ENCODE peak calls at places on chromosomes 12 and 14, in nine cellular contexts. One of them, this sample, is unnamed.

GRCh38 chr12:121038861-121039654 is at the start of gene OASL:
- DNase-seq in cardiac fibroblast: peak
- DNase-seq in right atrium auricular region: no peak
- DNase-seq in H1: no peak
- DNase-seq in body of pancreas: peak
- DNase-seq in neuronal stem cell: no peak
- DNase-seq in NT2/D1: no peak
- DNase-seq in CD8-positive, alpha-beta memory T cell: peak
- DNase-seq in BE2C: no peak
- DNase-seq in this sample: no peak

GRCh38 chr12:20527396-20528154 is 159.2 kb downstream of the PDE3A start:
- DNase-seq in cardiac fibroblast: peak
- DNase-seq in H1: no peak
- DNase-seq in body of pancreas: no peak
- DNase-seq in NT2/D1: no peak
- DNase-seq in right atrium auricular region: no peak
- DNase-seq in neuronal stem cell: no peak
- DNase-seq in BE2C: no peak
- DNase-seq in CD8-positive, alpha-beta memory T cell: no peak
- DNase-seq in this sample: no peak

GRCh38 chr12:66235626-66236281 is 46.7 kb downstream of the IRAK3 start:
- DNase-seq in right atrium auricular region: no peak
- DNase-seq in BE2C: no peak
- DNase-seq in neuronal stem cell: no peak
- DNase-seq in cardiac fibroblast: peak
- DNase-seq in H1: no peak
- DNase-seq in body of pancreas: no peak
- DNase-seq in NT2/D1: no peak
- DNase-seq in CD8-positive, alpha-beta memory T cell: no peak
- DNase-seq in this sample: no peak

GRCh38 chr12:32558941-32559340 is 120.2 kb upstream of the DNM1L start:
- DNase-seq in BE2C: no peak
- DNase-seq in body of pancreas: no peak
- DNase-seq in CD8-positive, alpha-beta memory T cell: no peak
- DNase-seq in right atrium auricular region: no peak
- DNase-seq in H1: no peak
- DNase-seq in cardiac fibroblast: peak
- DNase-seq in neuronal stem cell: no peak
- DNase-seq in NT2/D1: no peak
- DNase-seq in this sample: no peak

GRCh38 chr12:22406622-22407021 is 72.1 kb upstream of the ST8SIA1 start:
- DNase-seq in NT2/D1: no peak
- DNase-seq in body of pancreas: no peak
- DNase-seq in neuronal stem cell: no peak
- DNase-seq in BE2C: no peak
- DNase-seq in right atrium auricular region: no peak
- DNase-seq in H1: no peak
- DNase-seq in CD8-positive, alpha-beta memory T cell: no peak
- DNase-seq in cardiac fibroblast: no peak
- DNase-seq in this sample: no peak

GRCh38 chr12:107352347-107353081 is 259.2 kb upstream of the CRY1 start:
- DNase-seq in right atrium auricular region: no peak
- DNase-seq in NT2/D1: no peak
- DNase-seq in H1: no peak
- DNase-seq in CD8-positive, alpha-beta memory T cell: no peak
- DNase-seq in neuronal stem cell: no peak
- DNase-seq in BE2C: no peak
- DNase-seq in cardiac fibroblast: no peak
- DNase-seq in body of pancreas: no peak
- DNase-seq in this sample: no peak

GRCh38 chr12:131129839-131130238 is 176.1 kb downstream of the ADGRD1 start:
- DNase-seq in NT2/D1: no peak
- DNase-seq in cardiac fibroblast: no peak
- DNase-seq in CD8-positive, alpha-beta memory T cell: peak
- DNase-seq in BE2C: peak
- DNase-seq in right atrium auricular region: no peak
- DNase-seq in neuronal stem cell: no peak
- DNase-seq in H1: no peak
- DNase-seq in body of pancreas: no peak
- DNase-seq in this sample: no peak

GRCh38 chr12:12683298-12683697 is 12.7 kb downstream of the GPR19 start:
- DNase-seq in cardiac fibroblast: no peak
- DNase-seq in neuronal stem cell: no peak
- DNase-seq in NT2/D1: no peak
- DNase-seq in body of pancreas: no peak
- DNase-seq in right atrium auricular region: no peak
- DNase-seq in H1: no peak
- DNase-seq in BE2C: no peak
- DNase-seq in CD8-positive, alpha-beta memory T cell: no peak
- DNase-seq in this sample: no peak

GRCh38 chr14:61491876-61492440 is 170.6 kb downstream of the PRKCH start:
- DNase-seq in body of pancreas: no peak
- DNase-seq in BE2C: no peak
- DNase-seq in neuronal stem cell: no peak
- DNase-seq in right atrium auricular region: no peak
- DNase-seq in CD8-positive, alpha-beta memory T cell: no peak
- DNase-seq in NT2/D1: no peak
- DNase-seq in cardiac fibroblast: no peak
- DNase-seq in H1: no peak
- DNase-seq in this sample: no peak

GRCh38 chr12:78799679-78800078 is 64.9 kb upstream of the SYT1 start:
- DNase-seq in neuronal stem cell: no peak
- DNase-seq in CD8-positive, alpha-beta memory T cell: no peak
- DNase-seq in cardiac fibroblast: no peak
- DNase-seq in NT2/D1: no peak
- DNase-seq in H1: no peak
- DNase-seq in body of pancreas: no peak
- DNase-seq in BE2C: peak
- DNase-seq in right atrium auricular region: no peak
- DNase-seq in this sample: no peak

GRCh38 chr14:59251811-59252771 is 63.6 kb downstream of the DAAM1 start:
- DNase-seq in H1: no peak
- DNase-seq in neuronal stem cell: no peak
- DNase-seq in CD8-positive, alpha-beta memory T cell: no peak
- DNase-seq in NT2/D1: no peak
- DNase-seq in cardiac fibroblast: peak
- DNase-seq in right atrium auricular region: no peak
- DNase-seq in BE2C: no peak
- DNase-seq in body of pancreas: no peak
- DNase-seq in this sample: no peak

DNA sequence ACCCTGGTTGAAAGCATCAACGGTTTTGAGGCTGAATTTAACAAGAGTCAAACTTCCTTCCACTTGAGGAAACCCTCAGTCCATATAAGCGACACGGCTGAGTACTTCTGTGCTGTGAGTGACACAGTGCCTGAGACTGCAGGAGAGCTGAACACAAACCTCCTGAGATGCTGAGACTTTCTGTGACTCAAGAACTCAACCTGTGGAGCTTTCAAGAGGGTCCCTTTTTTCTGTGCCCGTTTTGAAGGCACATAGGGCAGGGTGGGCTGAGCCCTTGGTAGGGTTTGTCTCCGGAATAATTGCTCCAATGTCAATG is 305.3 kb upstream of the OR4E1 start:
- DNase-seq in body of pancreas: no peak
- DNase-seq in CD8-positive, alpha-beta memory T cell: no peak
- DNase-seq in NT2/D1: no peak
- DNase-seq in neuronal stem cell: no peak
- DNase-seq in H1: no peak
- DNase-seq in BE2C: no peak
- DNase-seq in right atrium auricular region: no peak
- DNase-seq in cardiac fibroblast: no peak
- DNase-seq in this sample: no peak
- H3K4me3 ChIP-seq in body of pancreas: no peak
- H3K4me3 ChIP-seq in CD8-positive, alpha-beta memory T cell: peak
- H3K4me3 ChIP-seq in NT2/D1: no peak
- H3K4me3 ChIP-seq in neuronal stem cell: no peak
- H3K4me3 ChIP-seq in H1: no peak
- H3K4me3 ChIP-seq in BE2C: no peak
- H3K4me3 ChIP-seq in right atrium auricular region: no peak
- H3K4me3 ChIP-seq in cardiac fibroblast: no peak
- H3K4me3 ChIP-seq in this sample: no peak

DNA sequence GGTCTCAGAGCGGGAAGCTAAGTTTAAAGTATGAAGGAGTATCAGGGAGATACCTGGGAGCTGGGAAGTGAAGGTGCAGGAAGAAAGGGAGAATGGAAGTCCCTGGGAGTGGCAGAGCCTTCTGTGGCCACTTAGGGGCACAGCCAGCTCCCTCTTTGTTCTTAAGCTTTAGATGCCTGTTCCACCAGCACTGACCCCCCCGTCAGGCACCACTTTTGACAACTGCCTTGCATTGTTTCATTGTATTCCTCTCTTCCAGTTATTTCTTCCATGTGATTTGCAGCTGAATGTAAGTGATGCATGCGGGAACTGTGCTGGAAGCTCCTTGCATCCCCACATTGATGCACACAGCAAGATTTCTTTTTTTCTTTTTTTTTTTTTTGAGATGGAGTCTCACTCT is 2.6 kb downstream of the GALNT16 start:
- DNase-seq in NT2/D1: no peak
- DNase-seq in right atrium auricular region: no peak
- DNase-seq in CD8-positive, alpha-beta memory T cell: no peak
- DNase-seq in body of pancreas: no peak
- DNase-seq in cardiac fibroblast: no peak
- DNase-seq in neuronal stem cell: no peak
- DNase-seq in H1: no peak
- DNase-seq in BE2C: no peak
- DNase-seq in this sample: no peak
- H3K4me3 ChIP-seq in NT2/D1: no peak
- H3K4me3 ChIP-seq in right atrium auricular region: no peak
- H3K4me3 ChIP-seq in CD8-positive, alpha-beta memory T cell: no peak
- H3K4me3 ChIP-seq in body of pancreas: no peak
- H3K4me3 ChIP-seq in cardiac fibroblast: no peak
- H3K4me3 ChIP-seq in neuronal stem cell: no peak
- H3K4me3 ChIP-seq in H1: no peak
- H3K4me3 ChIP-seq in BE2C: no peak
- H3K4me3 ChIP-seq in this sample: no peak

DNA sequence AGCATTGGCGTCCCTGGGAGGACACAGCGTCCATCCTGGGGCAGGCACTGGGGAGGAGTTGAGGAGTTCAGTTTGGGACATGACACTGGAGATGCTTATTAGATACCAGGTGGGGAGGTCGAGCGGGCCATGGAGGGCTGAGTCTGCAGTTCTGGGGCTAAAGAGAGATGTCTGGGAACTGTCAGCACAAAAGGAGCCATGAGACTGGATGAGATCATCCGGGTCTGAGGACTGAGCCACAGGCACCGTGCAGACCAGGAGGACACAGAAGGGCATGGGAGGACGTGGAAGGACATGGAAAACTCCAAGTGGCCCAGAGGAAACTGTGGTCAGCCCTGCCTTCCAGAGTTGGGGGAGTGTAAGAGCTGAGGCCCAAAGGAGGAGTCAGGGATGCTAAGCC is 92.6 kb downstream of the LGMN start:
- DNase-seq in body of pancreas: no peak
- DNase-seq in CD8-positive, alpha-beta memory T cell: peak
- DNase-seq in neuronal stem cell: no peak
- DNase-seq in H1: no peak
- DNase-seq in right atrium auricular region: no peak
- DNase-seq in NT2/D1: no peak
- DNase-seq in cardiac fibroblast: no peak
- DNase-seq in BE2C: no peak
- DNase-seq in this sample: no peak
- H3K4me3 ChIP-seq in body of pancreas: no peak
- H3K4me3 ChIP-seq in CD8-positive, alpha-beta memory T cell: peak
- H3K4me3 ChIP-seq in neuronal stem cell: no peak
- H3K4me3 ChIP-seq in H1: no peak
- H3K4me3 ChIP-seq in right atrium auricular region: no peak
- H3K4me3 ChIP-seq in NT2/D1: no peak
- H3K4me3 ChIP-seq in cardiac fibroblast: no peak
- H3K4me3 ChIP-seq in BE2C: no peak
- H3K4me3 ChIP-seq in this sample: no peak

GRCh38 chr12:87074801-87075200 is 818.6 kb upstream of the MGAT4C start:
- DNase-seq in neuronal stem cell: no peak
- DNase-seq in BE2C: no peak
- DNase-seq in right atrium auricular region: no peak
- DNase-seq in body of pancreas: no peak
- DNase-seq in CD8-positive, alpha-beta memory T cell: no peak
- DNase-seq in cardiac fibroblast: no peak
- DNase-seq in H1: no peak
- DNase-seq in NT2/D1: no peak
- DNase-seq in this sample: no peak
- H3K4me3 ChIP-seq in neuronal stem cell: no peak
- H3K4me3 ChIP-seq in BE2C: no peak
- H3K4me3 ChIP-seq in right atrium auricular region: no peak
- H3K4me3 ChIP-seq in body of pancreas: no peak
- H3K4me3 ChIP-seq in CD8-positive, alpha-beta memory T cell: no peak
- H3K4me3 ChIP-seq in cardiac fibroblast: no peak
- H3K4me3 ChIP-seq in H1: no peak
- H3K4me3 ChIP-seq in NT2/D1: no peak
- H3K4me3 ChIP-seq in this sample: no peak

DNA sequence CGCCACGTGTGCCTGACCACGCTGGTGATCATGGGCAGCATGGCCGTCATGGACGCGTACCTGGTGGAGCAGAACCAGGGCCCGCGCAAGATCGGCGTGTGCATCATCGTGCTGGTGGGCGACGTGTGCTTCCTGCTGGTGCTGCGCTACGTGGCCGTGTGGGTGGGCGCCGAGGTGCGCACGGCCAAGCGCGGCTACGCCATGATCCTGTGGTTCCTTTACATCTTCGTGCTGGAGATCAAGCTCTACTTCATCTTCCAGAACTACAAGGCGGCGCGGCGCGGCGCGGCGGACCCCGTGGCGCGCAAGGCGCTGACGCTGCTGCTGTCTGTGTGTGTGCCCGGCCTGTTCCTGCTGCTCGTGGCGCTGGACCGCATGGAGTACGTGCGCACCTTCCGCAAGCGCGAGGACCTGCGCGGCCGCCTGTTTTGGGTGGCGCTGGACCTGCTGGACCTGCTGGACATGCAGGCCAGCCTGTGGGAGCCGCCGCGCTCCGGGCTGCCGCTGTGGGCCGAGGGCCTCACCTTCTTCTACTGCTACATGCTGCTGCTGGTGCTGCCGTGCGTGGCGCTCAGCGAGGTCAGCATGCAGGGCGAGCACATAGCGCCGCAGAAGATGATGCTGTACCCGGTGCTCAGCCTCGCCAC is 2.6 kb downstream of the TMEM121 start:
- DNase-seq in H1: no peak
- DNase-seq in NT2/D1: no peak
- DNase-seq in body of pancreas: no peak
- DNase-seq in right atrium auricular region: no peak
- DNase-seq in BE2C: no peak
- DNase-seq in CD8-positive, alpha-beta memory T cell: no peak
- DNase-seq in neuronal stem cell: no peak
- DNase-seq in cardiac fibroblast: no peak
- DNase-seq in this sample: no peak
- H3K4me3 ChIP-seq in H1: no peak
- H3K4me3 ChIP-seq in NT2/D1: no peak
- H3K4me3 ChIP-seq in body of pancreas: no peak
- H3K4me3 ChIP-seq in right atrium auricular region: peak
- H3K4me3 ChIP-seq in BE2C: no peak
- H3K4me3 ChIP-seq in CD8-positive, alpha-beta memory T cell: peak
- H3K4me3 ChIP-seq in neuronal stem cell: no peak
- H3K4me3 ChIP-seq in cardiac fibroblast: no peak
- H3K4me3 ChIP-seq in this sample: no peak

DNA sequence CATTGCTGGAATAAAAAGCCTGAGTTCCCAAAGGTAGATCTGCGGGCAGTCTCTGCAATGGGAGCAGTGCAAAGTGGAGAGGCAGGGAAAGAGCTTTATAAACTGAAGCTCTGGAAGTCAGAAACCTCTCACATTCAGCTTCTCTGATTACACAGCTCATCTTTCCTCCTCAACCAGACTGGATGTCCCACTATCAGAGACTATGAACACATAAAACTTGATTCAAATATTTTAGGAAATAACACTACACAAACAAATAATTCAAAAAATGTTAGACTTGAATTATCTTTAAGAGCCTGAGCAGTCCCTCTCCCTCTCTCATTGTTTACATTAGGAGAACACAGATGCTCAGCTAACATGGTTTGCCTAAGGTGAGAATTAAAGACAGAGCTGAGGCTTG is 72.9 kb downstream of the DENND5B start:
- DNase-seq in H1: no peak
- DNase-seq in cardiac fibroblast: no peak
- DNase-seq in BE2C: no peak
- DNase-seq in CD8-positive, alpha-beta memory T cell: no peak
- DNase-seq in neuronal stem cell: no peak
- DNase-seq in body of pancreas: no peak
- DNase-seq in right atrium auricular region: no peak
- DNase-seq in NT2/D1: no peak
- DNase-seq in this sample: no peak
- H3K4me3 ChIP-seq in H1: no peak
- H3K4me3 ChIP-seq in cardiac fibroblast: no peak
- H3K4me3 ChIP-seq in BE2C: no peak
- H3K4me3 ChIP-seq in CD8-positive, alpha-beta memory T cell: no peak
- H3K4me3 ChIP-seq in neuronal stem cell: no peak
- H3K4me3 ChIP-seq in body of pancreas: no peak
- H3K4me3 ChIP-seq in right atrium auricular region: no peak
- H3K4me3 ChIP-seq in NT2/D1: no peak
- H3K4me3 ChIP-seq in this sample: no peak